ENCODE peak calls at places on chromosomes 7 and 10, in ten cellular contexts. K is PC-3; F is RPMI7951; U is cardiac septum; I is stimulated activated CD4-positive, alpha-beta T cell treated with anti-CD3 and anti-CD28 coated beads, TNF-alpha, amount 100 ng/mL, for 24 hours; P is NCI-H2081; V is effector memory CD8-positive, alpha-beta T cell; D is activated naive CD4-positive, alpha-beta T cell treated with anti-CD3 and anti-CD28 coated beads, Interleukin-2, amount 50 U/mL, for 16 hours; E is GM03348; H is SJSA1. R is an unnamed sample.
A peak's percentile ranks its signal among the peaks of the same experiment; 100 is the strongest.

GRCh38 chr10:88962336-88962735 is 9.8 kb upstream of the ACTA2 start:
- DNase-seq in V (no peak), U (no peak), D (no peak), K (no peak), H (no peak), F (no peak), E (no peak), I (no peak), P (no peak), R (no peak)

GRCh38 chr10:115772606-115773005 is 500.4 kb downstream of the GFRA1 start:
- DNase-seq in K (no peak), V (no peak), D (no peak), U (no peak), P (no peak), F (no peak), E (peak; percentile 56), I (no peak), H (no peak), R (no peak)

GRCh38 chr10:73287441-73287840 is 35.0 kb upstream of the MRPS16 start:
- DNase-seq in E (no peak), I (no peak), H (no peak), K (no peak), P (no peak), D (no peak), V (no peak), U (no peak), F (no peak), R (no peak)

GRCh38 chr10:2475711-2476110 is 591.6 kb upstream of the PFKP start:
- DNase-seq in V (no peak), E (no peak), K (no peak), D (no peak), I (no peak), P (no peak), F (no peak), H (no peak), U (no peak), R (no peak)

GRCh38 chr10:30583778-30584415 is 45.7 kb downstream of the LYZL2 start:
- DNase-seq in D (no peak), F (peak; percentile 83), P (no peak), H (peak; percentile 61), I (no peak), E (peak; percentile 52), K (peak; percentile 90), U (peak; percentile 81), V (no peak), R (no peak)

GRCh38 chr10:103839867-103840746 is 15.3 kb downstream of the SH3PXD2A start:
- DNase-seq in K (no peak), E (no peak), U (peak; percentile 85), P (no peak), F (no peak), I (no peak), D (no peak), H (no peak), V (no peak), R (peak; percentile 28)

GRCh38 chr10:77505431-77506334 is 131.9 kb downstream of the KCNMA1 start:
- DNase-seq in I (no peak), E (peak; percentile 82), H (peak; percentile 66), U (peak; percentile 29), F (peak; percentile 93), D (no peak), K (peak; percentile 99), V (no peak), P (no peak), R (no peak)

GRCh38 chr10:5234106-5234877 is 37.7 kb downstream of the AKR1C4 start:
- DNase-seq in H (no peak), D (no peak), P (no peak), V (no peak), E (peak; percentile 57), F (peak; percentile 72), U (no peak), K (peak; percentile 67), I (no peak), R (no peak)

GRCh38 chr10:10403762-10404161 is 613.9 kb upstream of the CELF2 start:
- DNase-seq in E (no peak), U (no peak), K (no peak), V (no peak), H (no peak), P (no peak), D (no peak), F (no peak), I (no peak), R (no peak)

GRCh38 chr10:123139521-123140163 is 3.9 kb downstream of the HMX3 start:
- DNase-seq in U (no peak), I (no peak), H (no peak), K (peak; percentile 59), F (peak; percentile 27), D (peak; percentile 15), P (no peak), E (no peak), V (no peak), R (no peak)

GRCh38 chr7:90910136-90910535 is 314.0 kb downstream of the CDK14 start:
- DNase-seq in U (no peak), F (no peak), H (no peak), D (no peak), I (no peak), E (peak; percentile 15), V (no peak), K (peak; percentile 63), P (no peak), R (no peak)

GRCh38 chr7:155676052-155676451 is 31.6 kb downstream of the RBM33 start:
- DNase-seq in F (no peak), E (no peak), U (no peak), K (no peak), P (no peak), V (no peak), H (no peak), I (no peak), D (no peak), R (no peak)

GRCh38 chr7:116616555-116617059 is 55.4 kb upstream of the MET start:
- DNase-seq in V (no peak), H (no peak), D (no peak), P (no peak), E (peak; percentile 24), U (no peak), I (no peak), F (peak; percentile 54), K (peak; percentile 76), R (no peak)

GRCh38 chr10:125124907-125125306 is 35.5 kb downstream of the CTBP2 start:
- DNase-seq in F (peak; percentile 9), U (no peak), K (no peak), E (no peak), D (no peak), P (no peak), V (no peak), I (no peak), H (no peak), R (no peak)

GRCh38 chr10:133421336-133422222 is 2.8 kb downstream of the SPRN start:
- DNase-seq in K (no peak), V (no peak), D (no peak), I (no peak), H (no peak), E (no peak), P (no peak), F (no peak), U (no peak), R (no peak)

GRCh38 chr10:79390551-79391229 is 43.4 kb downstream of the PPIF start:
- DNase-seq in E (no peak), P (no peak), V (no peak), K (no peak), D (no peak), F (no peak), I (no peak), U (peak; percentile 74), H (no peak), R (no peak)

GRCh38 chr10:22414146-22414545 is 68.8 kb downstream of the SPAG6 start:
- DNase-seq in V (no peak), D (no peak), U (no peak), P (no peak), K (no peak), F (no peak), I (no peak), E (no peak), H (no peak), R (no peak)